ENCODE peak calls at places on chromosome 7, in five cellular contexts. N is upper lobe of left lung, F is SK-N-SH, Z is prostate gland, R is HCT116. I is an unnamed sample.

GRCh38 chr7:30090111-30090510 is 44.7 kb upstream of the MTURN start:
- DNase-seq in N (no peak), F (no peak), Z (no peak), R (no peak), I (no peak)

GRCh38 chr7:29865526-29865925 is 59.2 kb downstream of the WIPF3 start:
- DNase-seq in N (no peak), F (no peak), Z (no peak), R (peak), I (no peak)

GRCh38 chr7:155462163-155462735 is 4.3 kb downstream of the EN2 start:
- DNase-seq in N (no peak), F (peak), Z (no peak), R (no peak), I (peak)

GRCh38 chr7:158740657-158741293 is 36.2 kb upstream of the NCAPG2 start:
- DNase-seq in N (no peak), F (no peak), Z (peak), R (no peak), I (no peak)

GRCh38 chr7:47714669-47715607 is 133.0 kb upstream of the TNS3 start:
- DNase-seq in N (no peak), F (no peak), Z (no peak), R (no peak), I (no peak)

GRCh38 chr7:116653646-116654045 is 18.4 kb upstream of the MET start:
- DNase-seq in N (no peak), F (no peak), Z (peak), R (no peak), I (no peak)

GRCh38 chr7:41918597-41918996 is 215.7 kb upstream of the INHBA start:
- DNase-seq in N (no peak), F (no peak), Z (no peak), R (no peak), I (no peak)

GRCh38 chr7:70923086-70923845 is 208.7 kb upstream of the GALNT17 start:
- DNase-seq in N (no peak), F (no peak), Z (no peak), R (no peak), I (no peak)

GRCh38 chr7:43143918-43144589 is 31.6 kb downstream of the HECW1 start:
- DNase-seq in N (no peak), F (no peak), Z (no peak), R (no peak), I (no peak)
- TF ChIP-seq POLR2AphosphoS5 in N (no peak), F (no peak), Z (no peak), R (no peak), I (no peak)

GRCh38 chr7:73397521-73397934 is 36.0 kb upstream of the FZD9 start:
- DNase-seq in N (no peak), F (no peak), Z (no peak), R (no peak), I (no peak)
- TF ChIP-seq POLR2AphosphoS5 in N (no peak), F (no peak), Z (no peak), R (no peak), I (no peak)

DNA sequence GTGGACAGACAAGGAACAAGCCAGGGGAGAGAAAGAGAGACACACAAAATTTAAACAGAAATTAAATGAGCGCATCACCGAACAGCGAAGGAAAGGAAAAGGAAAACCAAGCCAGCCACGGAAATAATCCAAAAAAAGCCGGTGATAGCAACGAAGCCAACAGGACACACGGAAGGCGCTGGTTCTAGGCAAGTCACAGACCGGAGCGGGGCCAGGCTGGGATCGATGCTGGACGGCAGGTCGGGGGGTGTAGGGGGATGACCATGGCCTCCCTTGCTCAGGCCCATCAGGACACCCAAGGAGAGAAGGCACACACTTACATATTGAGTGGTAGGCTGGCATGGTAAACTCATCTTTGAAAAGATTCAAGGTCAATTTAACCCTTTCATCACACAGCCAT is 202.5 kb upstream of the PTN start:
- DNase-seq in N (no peak), F (no peak), Z (no peak), R (no peak), I (no peak)
- TF ChIP-seq POLR2AphosphoS5 in N (no peak), F (no peak), Z (no peak), R (no peak), I (no peak)

DNA sequence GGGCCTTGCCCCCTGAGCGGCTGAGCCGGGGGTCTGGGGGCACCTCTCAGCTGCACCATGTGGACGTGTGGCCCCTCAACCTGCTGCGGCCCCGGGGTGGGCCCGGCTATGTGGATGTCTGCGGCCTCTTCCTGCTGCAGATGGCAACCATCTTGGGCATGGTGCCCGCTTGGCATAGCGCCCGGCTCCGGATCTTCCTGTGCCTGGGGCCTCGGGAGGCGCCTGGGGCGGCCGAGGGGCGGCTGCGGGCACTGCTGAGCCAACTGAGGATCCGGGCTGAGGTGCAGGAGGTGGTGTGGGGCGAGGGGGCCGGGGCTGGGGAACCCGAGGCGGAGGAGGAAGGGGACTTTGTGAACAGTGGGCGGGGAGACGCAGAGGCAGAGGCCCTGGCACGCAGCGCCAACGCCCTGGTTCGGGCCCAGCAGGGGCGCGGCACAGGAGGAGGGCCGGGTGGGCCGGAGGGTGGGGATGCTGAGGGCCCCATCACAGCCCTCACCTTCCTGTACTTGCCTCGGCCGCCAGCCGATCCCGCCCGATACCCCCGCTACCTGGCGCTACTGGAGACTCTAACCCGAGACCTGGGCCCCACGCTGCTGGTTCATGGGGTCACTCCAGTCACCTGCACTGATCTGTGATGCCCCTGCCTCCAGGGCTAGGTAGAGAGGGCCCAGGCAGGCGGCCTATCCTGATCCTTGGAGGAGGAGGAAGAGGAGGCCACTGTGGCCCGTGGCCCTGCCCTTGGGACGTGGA is 1.0 kb upstream of the TRIP6 start:
- DNase-seq in N (peak), F (peak), Z (peak), R (peak), I (peak)
- TF ChIP-seq POLR2AphosphoS5 in N (peak), F (no peak), Z (peak), R (peak), I (peak)

DNA sequence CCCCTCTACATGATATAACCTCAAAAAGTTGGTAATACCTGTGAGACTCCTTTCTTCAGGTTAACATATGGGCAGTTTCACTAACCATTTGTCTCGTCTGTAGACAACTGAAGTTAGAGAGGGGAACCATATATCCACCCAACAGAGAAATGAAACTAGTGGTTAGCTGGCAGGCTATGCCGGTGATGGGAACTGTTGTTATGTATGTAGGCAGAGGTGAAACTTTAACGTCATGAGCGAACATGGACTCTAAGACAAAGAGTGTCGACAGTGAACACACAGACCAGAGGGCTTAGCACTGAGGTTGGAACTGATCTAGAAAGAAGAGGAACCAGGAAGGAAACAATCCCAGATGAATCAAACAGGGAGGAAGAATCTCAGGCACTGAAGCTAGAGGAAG is 112.4 kb downstream of the ELMO1 start:
- DNase-seq in N (peak), F (no peak), Z (no peak), R (no peak), I (no peak)
- TF ChIP-seq POLR2AphosphoS5 in N (no peak), F (no peak), Z (no peak), R (no peak), I (no peak)

DNA sequence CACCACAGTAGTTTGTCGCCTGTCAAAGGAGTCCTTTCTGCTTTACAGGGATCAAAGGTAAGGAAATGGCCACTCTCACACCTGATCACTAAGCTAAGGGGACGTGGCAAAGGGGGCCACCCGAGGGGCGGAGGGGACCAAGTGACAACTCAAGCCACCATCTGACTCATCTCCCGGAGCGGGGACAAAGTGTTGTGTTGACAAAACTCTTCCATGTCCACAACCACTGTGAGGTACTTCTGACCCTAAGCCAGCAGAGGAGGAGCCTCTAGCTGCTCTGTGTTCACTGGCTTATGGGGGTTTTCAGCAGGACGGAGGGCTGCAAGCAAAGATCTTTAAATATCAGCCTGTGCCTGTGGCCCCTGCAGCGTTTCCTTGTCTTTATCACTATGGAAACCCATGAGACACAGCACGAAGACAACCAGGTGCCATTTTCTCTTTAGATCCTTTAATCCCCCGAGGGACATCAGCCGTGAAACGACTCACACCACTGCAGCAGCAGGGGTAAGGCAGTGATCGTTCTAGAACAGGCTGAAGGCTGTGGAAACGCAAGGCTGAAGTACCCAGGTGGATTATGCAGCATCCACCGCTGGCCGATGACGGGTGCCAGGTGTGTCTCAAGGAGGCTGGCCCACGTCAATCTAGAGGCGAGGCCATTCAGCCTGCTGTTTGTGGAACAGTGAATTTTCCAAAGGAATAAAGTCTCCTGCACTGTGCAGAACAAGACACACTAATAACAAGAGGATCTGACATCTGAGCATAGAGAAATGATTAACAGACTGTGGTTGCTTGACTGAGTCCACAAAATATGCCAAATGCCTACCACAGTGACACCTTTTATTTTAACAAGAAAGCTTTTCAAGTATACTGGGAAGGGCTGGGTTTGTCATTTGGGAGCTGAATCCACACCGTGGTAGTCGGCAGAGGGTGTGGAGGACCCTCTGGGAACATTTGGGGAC is 26.6 kb upstream of the DDC start:
- DNase-seq in N (no peak), F (no peak), Z (no peak), R (no peak), I (no peak)
- TF ChIP-seq POLR2AphosphoS5 in N (no peak), F (no peak), Z (no peak), R (no peak), I (no peak)

GRCh38 chr7:104538152-104538551 is 209.7 kb downstream of the LHFPL3 start:
- DNase-seq in N (no peak), F (no peak), Z (no peak), R (no peak), I (no peak)
- TF ChIP-seq POLR2AphosphoS5 in N (no peak), F (no peak), Z (no peak), R (no peak), I (no peak)